ENCODE peak calls at places on chromosomes 5 and 9, in ten cellular contexts. E, Z, B, H, X, P, T, K, V and S are unnamed samples.
A peak's percentile ranks its signal among the peaks of the same experiment; 100 is the strongest.

GRCh38 chr9:77663754-77664153 is 15.6 kb upstream of the GNA14 start:
- DNase-seq in T (peak; percentile 52), B (no peak), V (no peak), P (no peak), K (no peak), Z (no peak), H (no peak), E (no peak), X (peak; percentile 77), S (no peak)

GRCh38 chr9:88663766-88664419 is 128.9 kb downstream of the NXNL2 start:
- DNase-seq in V (peak; percentile 65), X (no peak), E (no peak), P (no peak), Z (no peak), T (no peak), B (no peak), H (no peak), K (no peak), S (no peak)

GRCh38 chr9:129898205-129898604 is 62.9 kb downstream of the USP20 start:
- DNase-seq in Z (no peak), B (no peak), V (peak; percentile 50), H (no peak), K (no peak), P (no peak), T (peak; percentile 44), X (no peak), E (no peak), S (no peak)

GRCh38 chr5:132418876-132419275 is 49.4 kb downstream of the SLC22A5 start:
- DNase-seq in X (no peak), T (no peak), E (no peak), V (no peak), P (no peak), K (no peak), Z (no peak), B (no peak), H (no peak), S (no peak)

GRCh38 chr5:125798311-125798710 is 624.9 kb upstream of the GRAMD2B start:
- DNase-seq in E (no peak), H (peak; percentile 15), X (no peak), V (peak; percentile 73), B (peak; percentile 9), Z (peak; percentile 24), T (no peak), P (no peak), K (no peak), S (no peak)

GRCh38 chr9:98860871-98861293 is 53.4 kb downstream of the GALNT12 start:
- DNase-seq in E (peak; percentile 25), K (no peak), H (no peak), P (peak; percentile 43), T (no peak), Z (no peak), B (peak; percentile 98), X (peak; percentile 88), V (peak; percentile 90), S (no peak)

GRCh38 chr5:93359296-93359957 is 221.6 kb downstream of the NR2F1-AS1 start:
- DNase-seq in P (no peak), X (no peak), H (no peak), B (peak; percentile 44), T (no peak), Z (no peak), E (no peak), V (peak; percentile 100), K (no peak), S (no peak)

GRCh38 chr5:78323241-78323640 is 28.7 kb upstream of the AP3B1 start:
- DNase-seq in X (no peak), P (no peak), Z (no peak), H (no peak), V (no peak), K (no peak), E (no peak), T (no peak), B (no peak), S (no peak)

GRCh38 chr5:45411971-45412612 is 284.1 kb downstream of the HCN1 start:
- DNase-seq in B (no peak), Z (no peak), X (no peak), E (no peak), K (no peak), H (no peak), V (peak; percentile 6), T (no peak), P (no peak), S (no peak)

GRCh38 chr5:117333011-117333410 is 758.4 kb upstream of the SEMA6A start:
- DNase-seq in X (no peak), E (no peak), P (no peak), H (no peak), K (no peak), Z (no peak), B (no peak), T (no peak), V (no peak), S (no peak)

GRCh38 chr9:131593255-131593820 is 48.0 kb downstream of the PRRT1B start:
- DNase-seq in B (no peak), X (no peak), V (no peak), Z (no peak), E (no peak), H (no peak), P (no peak), K (no peak), T (no peak), S (no peak)

GRCh38 chr5:1040571-1040970 is 32.0 kb downstream of the NKD2 start:
- DNase-seq in B (no peak), K (no peak), P (no peak), Z (no peak), E (no peak), X (no peak), H (no peak), V (no peak), T (no peak), S (peak; percentile 90)

GRCh38 chr5:87393331-87393730 is 19.4 kb downstream of the CCNH start:
- DNase-seq in V (peak; percentile 84), K (no peak), H (no peak), T (no peak), X (no peak), B (no peak), E (no peak), Z (no peak), P (no peak), S (no peak)

GRCh38 chr9:6113312-6113711 is 97.9 kb upstream of the RANBP6 start:
- DNase-seq in T (no peak), E (no peak), X (no peak), V (no peak), K (no peak), P (no peak), B (no peak), H (no peak), Z (no peak), S (no peak)

GRCh38 chr9:107637421-107638420 is 148.2 kb upstream of the KLF4 start:
- DNase-seq in B (peak; percentile 66), P (peak; percentile 91), E (peak; percentile 87), K (no peak), V (peak; percentile 100), T (peak; percentile 82), H (peak; percentile 75), X (peak; percentile 97), Z (no peak), S (peak; percentile 94)

GRCh38 chr5:168365581-168366081 is 74.2 kb downstream of the WWC1 start:
- DNase-seq in Z (no peak), V (peak; percentile 50), B (no peak), X (peak; percentile 38), K (no peak), H (peak; percentile 11), E (no peak), P (no peak), T (peak; percentile 84), S (no peak)
- TF ChIP-seq CTCF in Z (peak; percentile 30), V (peak; percentile 20), B (peak; percentile 9), X (no peak), K (no peak), H (no peak), E (no peak), P (no peak), T (peak; percentile 24), S (peak; percentile 32)

GRCh38 chr5:39009981-39010380 is 64.2 kb downstream of the RICTOR start:
- DNase-seq in X (no peak), T (no peak), Z (no peak), V (no peak), P (no peak), B (no peak), K (no peak), H (no peak), E (no peak), S (no peak)

GRCh38 chr5:39001683-39002082 is 72.5 kb downstream of the RICTOR start:
- DNase-seq in Z (no peak), X (no peak), E (no peak), P (no peak), V (no peak), K (no peak), B (no peak), H (no peak), T (no peak), S (no peak)

GRCh38 chr5:39009280-39009679 is 64.9 kb downstream of the RICTOR start:
- DNase-seq in K (no peak), V (no peak), B (no peak), P (no peak), E (no peak), Z (no peak), H (no peak), T (no peak), X (no peak), S (no peak)

GRCh38 chr5:39006650-39007049 is 67.5 kb downstream of the RICTOR start:
- DNase-seq in P (no peak), Z (no peak), H (no peak), T (no peak), B (no peak), E (no peak), X (no peak), V (no peak), K (no peak), S (no peak)

GRCh38 chr5:39005566-39006232 is 68.5 kb downstream of the RICTOR start:
- DNase-seq in V (peak; percentile 24), Z (peak; percentile 11), T (no peak), K (no peak), X (no peak), E (no peak), H (no peak), B (no peak), P (no peak), S (no peak)
- TF ChIP-seq CTCF in V (peak; percentile 21), Z (peak; percentile 64), T (no peak), K (peak; percentile 33), X (peak; percentile 36), E (peak; percentile 53), H (no peak), B (peak; percentile 22), P (no peak), S (peak; percentile 54)

GRCh38 chr9:92974696-92975451 is 27.6 kb downstream of the FGD3 start:
- DNase-seq in K (no peak), B (no peak), P (no peak), E (no peak), T (no peak), X (peak; percentile 49), Z (no peak), V (no peak), H (no peak), S (no peak)
- TF ChIP-seq CTCF in K (no peak), B (no peak), P (no peak), E (no peak), T (no peak), X (no peak), Z (no peak), V (no peak), H (no peak), S (no peak)

DNA sequence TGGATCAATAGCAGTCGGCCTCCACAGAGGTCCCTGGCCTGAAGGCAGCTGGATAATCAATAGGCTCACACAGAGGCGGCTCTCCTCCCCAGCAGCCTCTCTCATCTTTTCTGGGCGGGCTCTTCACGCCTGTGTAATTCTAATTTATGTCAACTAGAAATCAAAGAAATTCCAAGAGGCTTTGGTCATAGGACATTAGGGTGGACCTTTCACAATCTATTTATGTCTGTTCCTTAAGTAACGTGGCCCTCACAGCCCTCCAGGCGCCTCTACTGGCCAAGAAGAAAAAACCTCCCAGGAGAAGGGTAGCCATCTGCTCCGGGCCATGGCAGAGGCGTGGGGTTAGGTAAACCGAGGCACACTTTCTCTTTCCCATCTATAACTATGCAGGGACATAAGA is 205.1 kb upstream of the EFNA5 start:
- DNase-seq in H (peak; percentile 45), X (no peak), K (no peak), E (no peak), P (no peak), T (no peak), V (peak; percentile 5), Z (no peak), B (no peak), S (no peak)
- TF ChIP-seq CTCF in H (peak; percentile 20), X (no peak), K (no peak), E (no peak), P (no peak), T (no peak), V (no peak), Z (no peak), B (no peak), S (no peak)